ENCODE peak calls at places on chromosomes 2 and 18, in seven cellular contexts. F is H9, O is IMR-90, X is trophoblast cell, Z is neuronal stem cell, K is H1, A is mesenchymal stem cell. S is an unnamed sample.

GRCh38 chr2:3581367-3582262 is 6.6 kb downstream of the RPS7 start:
- DNase-seq in O (no peak), Z (no peak), K (no peak), X (no peak), A (no peak), F (no peak), S (no peak)

GRCh38 chr2:17827306-17827705 is 11.0 kb downstream of the MSGN1 start:
- DNase-seq in X (no peak), F (peak; percentile 38), Z (peak; percentile 42), O (no peak), A (no peak), K (peak; percentile 62), S (no peak)

GRCh38 chr2:218882463-218882821 is 1.8 kb downstream of the WNT10A start:
- DNase-seq in O (no peak), F (no peak), X (no peak), Z (no peak), A (no peak), K (no peak), S (no peak)

GRCh38 chr2:133885847-133886246 is 317.6 kb upstream of the NCKAP5 start:
- DNase-seq in O (peak; percentile 4), A (no peak), Z (no peak), F (peak; percentile 36), K (no peak), X (peak; percentile 76), S (peak; percentile 48)

GRCh38 chr18:74281011-74281638 is 10.6 kb downstream of the CYB5A start:
- DNase-seq in O (no peak), K (no peak), X (no peak), F (peak; percentile 86), Z (no peak), A (no peak), S (peak; percentile 63)

GRCh38 chr18:79601234-79601633 is 78.4 kb upstream of the CTDP1 start:
- DNase-seq in X (no peak), K (no peak), Z (no peak), O (no peak), F (no peak), A (no peak), S (peak; percentile 97)

GRCh38 chr2:133777607-133778006 is 209.3 kb upstream of the NCKAP5 start:
- DNase-seq in K (no peak), A (no peak), O (no peak), F (no peak), Z (no peak), X (no peak), S (no peak)

GRCh38 chr2:66673286-66673685 is 238.4 kb downstream of the MEIS1 start:
- DNase-seq in A (no peak), X (no peak), O (no peak), F (no peak), Z (no peak), K (no peak), S (no peak)

GRCh38 chr18:42574871-42575270 is 540.6 kb downstream of the RIT2 start:
- DNase-seq in K (no peak), Z (no peak), X (no peak), O (no peak), A (no peak), F (no peak), S (no peak)

GRCh38 chr2:168992591-168993349 is 38.4 kb downstream of the ABCB11 start:
- DNase-seq in K (no peak), X (peak; percentile 73), A (no peak), Z (no peak), O (no peak), F (no peak), S (peak; percentile 80)

GRCh38 chr2:197972017-197972416 is 167.6 kb downstream of the PLCL1 start:
- DNase-seq in K (no peak), A (no peak), X (no peak), Z (no peak), O (peak; percentile 72), F (no peak), S (no peak)

GRCh38 chr2:232230557-232230956 is 148.0 kb upstream of the ALPP start:
- DNase-seq in K (peak; percentile 13), F (peak; percentile 77), A (no peak), O (peak; percentile 17), Z (peak; percentile 15), X (peak; percentile 76), S (peak; percentile 74)

GRCh38 chr2:127093648-127094210 is 13.2 kb downstream of the BIN1 start:
- DNase-seq in O (no peak), Z (no peak), K (no peak), A (no peak), X (no peak), F (no peak), S (no peak)

GRCh38 chr18:47436871-47437270 is 185.4 kb upstream of the SKOR2 start:
- DNase-seq in K (no peak), O (no peak), A (no peak), F (no peak), Z (no peak), X (no peak), S (peak; percentile 19)

GRCh38 chr2:179070895-179071294 is 21.0 kb upstream of the CCDC141 start:
- DNase-seq in K (no peak), F (no peak), A (no peak), X (no peak), O (no peak), Z (no peak), S (no peak)

GRCh38 chr2:74250189-74250631 is 51.8 kb downstream of the MTHFD2 start:
- DNase-seq in A (peak; percentile 46), K (no peak), Z (peak; percentile 39), F (peak; percentile 59), O (peak; percentile 40), X (peak; percentile 73), S (peak; percentile 52)

GRCh38 chr2:86292571-86293515 is 44.6 kb downstream of the REEP1 start:
- DNase-seq in Z (no peak), X (no peak), A (no peak), K (no peak), F (no peak), O (no peak), S (no peak)

GRCh38 chr18:29969876-29970275 is 1072.7 kb downstream of the DSC3 start:
- DNase-seq in F (no peak), Z (no peak), K (no peak), A (no peak), O (no peak), X (peak; percentile 42), S (no peak)

GRCh38 chr2:37389984-37390765 is 45.7 kb downstream of the QPCT start:
- DNase-seq in O (peak; percentile 96), X (peak; percentile 82), K (peak; percentile 15), A (peak; percentile 92), Z (no peak), F (peak; percentile 67), S (peak; percentile 97)
- H4K8ac ChIP-seq in O (peak overlapping the region; percentile 75), X (peak overlapping the region; percentile 44), K (no peak overlapping the region), A (peak overlapping the region; percentile 78), Z (no peak overlapping the region), F (no peak overlapping the region), S (no peak overlapping the region)

GRCh38 chr2:16260041-16260440 is 319.7 kb downstream of the MYCN start:
- DNase-seq in K (no peak), A (no peak), X (no peak), Z (no peak), F (no peak), O (no peak), S (no peak)
- H4K8ac ChIP-seq in K (no peak overlapping the region), A (no peak overlapping the region), X (no peak overlapping the region), Z (no peak overlapping the region), F (no peak overlapping the region), O (no peak overlapping the region), S (no peak overlapping the region)

GRCh38 chr2:101732199-101732598 is 34.7 kb downstream of the MAP4K4 start:
- DNase-seq in Z (no peak), X (no peak), O (no peak), A (no peak), F (no peak), K (no peak), S (no peak)
- H4K8ac ChIP-seq in Z (no peak overlapping the region), X (no peak overlapping the region), O (no peak overlapping the region), A (no peak overlapping the region), F (no peak overlapping the region), K (no peak overlapping the region), S (no peak overlapping the region)

GRCh38 chr2:79086255-79086654 is 1.5 kb downstream of the REG1B start:
- DNase-seq in K (no peak), Z (no peak), X (no peak), A (no peak), O (no peak), F (no peak), S (no peak)
- H4K8ac ChIP-seq in K (no peak overlapping the region), Z (no peak overlapping the region), X (no peak overlapping the region), A (no peak overlapping the region), O (no peak overlapping the region), F (no peak overlapping the region), S (no peak overlapping the region)

DNA sequence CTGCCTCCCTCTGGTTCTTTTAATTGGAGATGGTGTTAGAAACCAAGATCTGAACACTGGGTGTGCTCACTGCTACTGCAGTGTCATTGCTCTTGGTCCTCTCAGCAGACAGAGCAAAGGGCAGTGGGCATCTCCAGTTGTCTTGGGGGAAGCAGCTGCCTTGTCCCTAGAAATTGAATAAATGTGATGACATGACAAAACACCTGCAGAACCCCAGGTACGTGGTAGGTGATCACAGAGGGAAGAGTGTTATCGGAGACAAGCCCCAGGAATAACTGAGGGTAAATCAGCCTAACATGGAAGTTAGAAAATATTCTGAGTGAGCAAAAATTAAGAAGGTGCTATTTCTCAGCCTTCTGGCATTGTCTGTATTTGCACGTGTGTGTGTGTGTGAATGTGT is 311.9 kb upstream of the HDAC4 start:
- DNase-seq in F (no peak), X (no peak), K (no peak), A (no peak), O (no peak), Z (no peak), S (no peak)
- H4K8ac ChIP-seq in F (no peak overlapping the region), X (no peak overlapping the region), K (no peak overlapping the region), A (no peak overlapping the region), O (no peak overlapping the region), Z (no peak overlapping the region), S (no peak overlapping the region)

DNA sequence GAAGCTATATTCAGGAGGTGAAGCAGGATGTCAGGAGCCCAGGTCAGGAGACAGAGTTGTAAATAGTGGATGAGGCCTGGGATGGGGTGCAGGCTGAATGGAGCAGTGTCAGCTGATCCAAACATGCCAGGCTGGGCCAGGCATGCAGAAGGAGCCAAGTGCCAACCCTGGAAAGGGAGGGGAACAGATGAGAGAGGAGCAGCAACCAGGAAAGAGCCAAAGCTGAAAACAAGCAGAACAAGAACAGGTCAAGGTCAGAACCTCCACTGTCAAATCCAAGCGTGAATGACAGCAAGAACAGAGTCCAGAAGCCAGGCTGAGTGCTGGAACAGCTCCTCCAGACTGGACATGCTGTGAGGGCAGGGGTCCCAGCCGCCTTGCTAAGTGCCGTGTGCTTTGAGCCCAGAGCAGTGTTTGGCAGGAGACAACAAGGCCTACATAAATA is 49.2 kb upstream of the PPP1CB start:
- DNase-seq in O (no peak), A (no peak), K (no peak), X (no peak), F (no peak), Z (no peak), S (no peak)
- H4K8ac ChIP-seq in O (no peak overlapping the region), A (peak overlapping the region; percentile 19), K (no peak overlapping the region), X (no peak overlapping the region), F (no peak overlapping the region), Z (no peak overlapping the region), S (no peak overlapping the region)